ENCODE peak calls at places on chromosomes 5 and 9, in five cellular contexts. H is A549, N is HCT116, Q is breast epithelium, I is prostate gland. B is an unnamed sample. For H3K4me1, the result is how much of the 10 kb centered on the place peaks cover.

GRCh38 chr9:70355801-70356200 is 58.7 kb downstream of the KLF9 start:
- DNase-seq in H (no peak), N (no peak), Q (no peak), I (no peak), B (no peak)

GRCh38 chr9:306907-307306 is 92.2 kb downstream of the DOCK8 start:
- DNase-seq in H (peak), N (no peak), Q (no peak), I (no peak), B (no peak)

GRCh38 chr5:21774791-21775190 is 1078.4 kb downstream of the CDH12 start:
- DNase-seq in H (peak), N (no peak), Q (no peak), I (no peak), B (no peak)

GRCh38 chr9:127563579-127563978 is 48.5 kb upstream of the STXBP1 start:
- DNase-seq in H (no peak), N (no peak), Q (no peak), I (no peak), B (no peak)

GRCh38 chr5:65506961-65507360 is 25.2 kb upstream of the ADAMTS6 start:
- DNase-seq in H (no peak), N (no peak), Q (no peak), I (no peak), B (no peak)

GRCh38 chr5:92890841-92891244 is 690.2 kb downstream of the NR2F1-AS1 start:
- DNase-seq in H (no peak), N (no peak), Q (no peak), I (no peak), B (no peak)

GRCh38 chr5:159049844-159050318 is 49.8 kb downstream of the EBF1 start:
- DNase-seq in H (peak), N (no peak), Q (no peak), I (no peak), B (no peak)

GRCh38 chr5:141420855-141421488 is at the start of gene PCDHGA11:
- DNase-seq in H (peak), N (peak), Q (no peak), I (no peak), B (no peak)

GRCh38 chr9:137253717-137254623 is 1.2 kb upstream of the NELFB start:
- DNase-seq in H (no peak), N (no peak), Q (no peak), I (no peak), B (no peak)

GRCh38 chr9:137256839-137257238 is 1.7 kb downstream of the NELFB start:
- DNase-seq in H (no peak), N (no peak), Q (no peak), I (no peak), B (no peak)

GRCh38 chr9:137256362-137256761 is 1.2 kb downstream of the NELFB start:
- DNase-seq in H (no peak), N (no peak), Q (no peak), I (no peak), B (no peak)

GRCh38 chr9:137255448-137256114 is 454 bp downstream of the NELFB start:
- DNase-seq in H (peak), N (no peak), Q (no peak), I (no peak), B (no peak)

GRCh38 chr9:137254624-137255447 is at the start of gene NELFB:
- DNase-seq in H (peak), N (no peak), Q (peak), I (peak), B (peak)
- TF ChIP-seq POLR2A in H (peak), N (peak), Q (no peak), I (peak), B (peak)

GRCh38 chr5:147752033-147752432 is 30.5 kb downstream of the JAKMIP2 start:
- DNase-seq in H (no peak), N (no peak), Q (no peak), I (no peak), B (no peak)
- H3K27ac ChIP-seq in H (no peak), N (no peak), Q (peak), I (no peak), B (no peak)

DNA sequence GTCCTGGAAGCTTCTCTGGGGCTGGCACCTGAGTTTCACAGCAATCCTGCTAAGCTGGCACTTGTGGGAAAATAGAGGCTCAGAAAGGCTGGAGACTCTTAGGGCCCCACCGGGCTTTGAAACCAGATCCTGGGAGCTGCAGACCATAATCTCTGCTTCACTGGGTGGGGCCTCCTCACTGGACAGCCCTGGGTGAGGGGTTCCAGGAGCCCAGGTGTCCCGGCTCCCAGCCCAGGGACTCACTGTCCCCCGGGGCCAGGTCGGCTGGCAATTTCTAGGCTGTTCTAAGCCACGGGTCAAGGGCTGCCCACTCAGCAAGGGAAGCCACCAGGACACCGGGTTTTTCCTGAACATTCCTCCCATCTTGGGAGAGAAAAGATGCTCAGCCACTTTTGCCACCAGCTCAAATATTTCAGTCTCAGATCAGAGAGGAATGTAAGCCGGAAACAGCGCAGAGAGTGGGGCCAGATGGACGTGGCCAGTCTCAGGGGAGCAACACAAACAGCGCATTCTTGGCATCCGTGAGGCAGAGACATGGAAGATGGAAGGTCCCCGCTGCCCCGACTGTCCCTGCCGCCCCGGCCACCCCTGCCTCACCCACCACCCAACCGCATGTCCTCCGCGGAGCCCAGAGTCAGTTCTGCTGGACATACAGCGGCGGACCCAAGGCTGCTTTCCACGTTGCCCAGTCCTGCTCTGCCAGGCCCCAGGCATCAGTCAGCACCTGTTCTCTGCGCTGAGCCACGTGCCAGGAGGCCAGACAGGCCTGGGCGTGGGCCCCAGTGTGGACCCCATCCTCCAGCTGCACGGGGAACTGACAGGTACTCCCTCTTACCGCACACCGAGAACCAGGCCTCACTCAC is 72.6 kb downstream of the VAV2 start:
- DNase-seq in H (no peak), N (no peak), Q (no peak), I (no peak), B (no peak)
- H3K4me1 ChIP-seq in H (under half), N (under half), Q (under half), I (under half), B (under half)

GRCh38 chr5:5589146-5589826 is 166.8 kb downstream of the ICE1 start:
- DNase-seq in H (no peak), N (no peak), Q (no peak), I (no peak), B (no peak)
- TF ChIP-seq POLR2A in H (no peak), N (no peak), Q (no peak), I (no peak), B (no peak)

GRCh38 chr5:67000794-67001475 is 195.7 kb downstream of the CD180 start:
- DNase-seq in H (no peak), N (no peak), Q (no peak), I (no peak), B (no peak)
- H3K27ac ChIP-seq in H (no peak), N (no peak), Q (no peak), I (no peak), B (no peak)

GRCh38 chr9:120899490-120900037 is 22.6 kb upstream of the PHF19 start:
- DNase-seq in H (no peak), N (no peak), Q (no peak), I (no peak), B (no peak)
- H3K4me1 ChIP-seq in H (under half), N (under half), Q (under half), I (under half), B (under half)

GRCh38 chr5:10566556-10567068 is 2.7 kb downstream of the ANKRD33B start:
- DNase-seq in H (no peak), N (no peak), Q (no peak), I (no peak), B (no peak)

GRCh38 chr5:10563940-10564837 is at the start of gene ANKRD33B:
- DNase-seq in H (peak), N (no peak), Q (no peak), I (no peak), B (peak)

GRCh38 chr5:10567181-10567591 is 3.3 kb downstream of the ANKRD33B start:
- DNase-seq in H (no peak), N (no peak), Q (no peak), I (no peak), B (no peak)

GRCh38 chr5:10564838-10565784 is 1.2 kb downstream of the ANKRD33B start:
- DNase-seq in H (no peak), N (no peak), Q (no peak), I (no peak), B (no peak)

DNA sequence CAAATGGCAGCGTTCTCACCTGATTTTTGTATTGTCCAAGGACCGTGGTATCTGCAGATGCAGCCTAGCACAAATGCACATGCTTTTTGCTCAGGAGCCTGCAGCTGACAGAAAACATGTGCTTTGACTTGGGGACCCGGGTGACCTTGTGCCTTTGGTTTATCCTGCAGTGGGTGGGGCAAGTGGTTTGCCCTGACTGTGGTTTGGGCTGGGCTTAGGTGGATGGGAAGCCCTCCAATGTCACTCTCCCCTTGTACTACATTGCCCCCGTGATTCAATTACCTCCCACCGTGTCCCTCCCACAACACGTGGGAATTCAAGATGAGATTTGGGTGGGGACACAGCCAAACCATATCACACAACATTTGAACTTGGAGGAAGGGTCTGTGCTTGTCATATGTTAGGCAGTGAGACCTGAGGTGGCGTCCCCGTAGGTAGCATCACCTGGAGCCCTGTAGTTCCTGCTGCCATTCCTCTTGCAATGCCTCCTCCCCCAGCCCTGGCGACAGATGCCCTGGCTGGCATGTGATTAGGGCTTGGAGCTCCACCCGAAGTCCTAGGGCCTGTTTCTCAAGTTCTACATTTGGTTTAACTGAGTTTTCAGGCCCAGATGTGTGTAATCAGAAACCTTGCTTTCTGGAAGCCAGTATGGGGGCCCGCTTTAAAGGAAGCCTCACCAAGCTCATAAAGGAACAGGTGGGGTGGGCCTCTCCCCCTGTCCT is 2.1 kb downstream of the ANKRD33B start:
- DNase-seq in H (no peak), N (no peak), Q (no peak), I (no peak), B (no peak)
- TF ChIP-seq POLR2A in H (no peak), N (no peak), Q (no peak), I (no peak), B (no peak)

DNA sequence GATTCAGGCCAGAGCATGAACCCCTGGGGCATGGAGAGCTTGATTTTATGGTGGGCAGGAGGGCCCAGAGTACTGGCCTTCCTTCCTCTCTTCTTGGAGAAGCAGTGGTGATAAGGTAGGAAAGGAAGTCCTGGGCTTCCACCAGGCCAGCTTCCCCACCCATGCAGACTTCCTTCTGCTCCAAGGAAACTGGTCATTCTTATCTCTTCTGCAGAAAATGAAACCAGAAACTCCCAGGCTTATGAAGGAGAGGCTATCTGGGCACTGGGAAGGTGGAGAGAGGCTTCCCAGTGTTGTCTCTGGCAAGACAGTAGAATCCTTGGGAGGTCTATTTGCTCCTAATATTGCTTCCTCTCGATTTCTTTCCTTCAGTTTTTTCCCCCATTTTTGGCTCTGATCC is 110.5 kb upstream of the EQTN start:
- DNase-seq in H (no peak), N (no peak), Q (no peak), I (no peak), B (no peak)
- H3K27ac ChIP-seq in H (peak), N (no peak), Q (no peak), I (no peak), B (peak)

B was measured in uterus.